ENCODE peak calls at places on chromosomes 2 and 18, in five cellular contexts. H is aorta, P is A549, S is DND-41, O is NT2/D1. R is an unnamed sample. For H3K4me1, the result is how much of the 10 kb centered on the place peaks cover.

GRCh38 chr2:221449406-221449805 is 122.7 kb downstream of the EPHA4 start:
- DNase-seq in H (no peak), S (no peak), O (no peak), P (no peak), R (no peak)

GRCh38 chr2:58107803-58108710 is 61.5 kb downstream of the VRK2 start:
- DNase-seq in P (peak), O (no peak), H (no peak), S (no peak), R (no peak)

GRCh38 chr2:64262068-64262467 is 117.8 kb upstream of the PELI1 start:
- DNase-seq in P (peak), O (no peak), S (no peak), H (no peak), R (no peak)

GRCh38 chr2:172623249-172623965 is 67.5 kb downstream of the PDK1 start:
- DNase-seq in O (no peak), P (no peak), H (no peak), S (no peak), R (no peak)

GRCh38 chr2:175755169-175755568 is 246.9 kb downstream of the LNPK start:
- DNase-seq in S (no peak), P (no peak), H (no peak), O (no peak), R (no peak)

GRCh38 chr2:120738786-120739771 is 3.4 kb downstream of the GLI2 start:
- DNase-seq in P (peak), H (no peak), S (no peak), O (no peak), R (peak)

GRCh38 chr2:138502253-138503086 is 900 bp downstream of the SPOPL start:
- DNase-seq in O (no peak), S (no peak), H (no peak), P (no peak), R (no peak)

GRCh38 chr18:47283476-47283875 is 32.0 kb upstream of the SKOR2 start:
- DNase-seq in O (no peak), S (no peak), P (peak), H (no peak), R (no peak)

GRCh38 chr18:31648966-31649429 is 35.4 kb downstream of the B4GALT6 start:
- DNase-seq in S (no peak), H (no peak), P (peak), O (no peak), R (no peak)

GRCh38 chr2:101697794-101698418 is 399 bp downstream of the MAP4K4 start:
- DNase-seq in P (no peak), O (no peak), H (no peak), S (peak), R (no peak)

GRCh38 chr2:234191819-234192407 is 141.4 kb downstream of the SPP2 start:
- DNase-seq in H (no peak), S (peak), P (peak), O (no peak), R (no peak)

GRCh38 chr2:227412877-227413276 is 25.1 kb upstream of the SCYGR1 start:
- DNase-seq in H (no peak), P (no peak), O (no peak), S (no peak), R (no peak)

GRCh38 chr2:159150208-159150607 is 136.3 kb downstream of the WDSUB1 start:
- DNase-seq in O (no peak), H (no peak), S (no peak), P (no peak), R (peak)
- H3K4me1 ChIP-seq in O (under half), H (under half), S (under half), P (under half), R (under half)

GRCh38 chr18:57772387-57772799 is 30.7 kb downstream of the ATP8B1 start:
- DNase-seq in H (no peak), S (no peak), P (peak), O (no peak), R (no peak)
- H3K4me1 ChIP-seq in H (under half), S (under half), P (half or more), O (under half), R (under half)

DNA sequence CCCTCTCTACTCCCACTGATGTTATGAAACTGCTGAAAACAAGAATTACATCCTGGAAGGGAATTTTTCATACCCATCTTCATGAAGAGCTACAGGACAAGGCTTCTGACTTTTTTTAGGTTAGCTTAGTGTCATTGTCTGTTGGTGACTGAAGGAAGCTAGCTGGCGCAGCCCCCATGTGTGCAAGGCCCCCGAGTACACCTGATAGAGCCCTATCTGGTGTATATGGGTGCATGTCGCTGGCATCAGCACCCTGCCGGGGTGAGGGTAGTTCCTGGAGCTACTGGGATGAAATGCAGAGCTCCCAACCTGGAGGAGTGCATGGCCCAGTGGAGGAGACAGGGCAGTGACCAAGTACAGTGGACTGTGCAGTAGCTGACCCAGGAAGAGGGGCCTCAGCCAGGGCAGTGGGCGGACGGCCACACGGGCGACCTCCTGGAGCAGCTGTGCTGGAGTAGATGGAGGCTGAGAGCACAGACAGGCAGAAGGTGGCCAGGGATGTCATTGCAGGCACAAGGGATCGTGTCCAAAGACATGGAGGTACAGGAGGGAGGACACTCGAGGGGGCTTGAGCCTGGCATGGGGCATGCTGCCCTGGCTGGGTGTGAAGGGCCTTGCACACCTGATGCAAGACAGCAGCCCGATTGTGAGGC is 12.1 kb downstream of the IMPA2 start:
- DNase-seq in O (no peak), P (no peak), S (no peak), H (peak), R (no peak)
- H3K4me1 ChIP-seq in O (under half), P (half or more), S (under half), H (under half), R (under half)

DNA sequence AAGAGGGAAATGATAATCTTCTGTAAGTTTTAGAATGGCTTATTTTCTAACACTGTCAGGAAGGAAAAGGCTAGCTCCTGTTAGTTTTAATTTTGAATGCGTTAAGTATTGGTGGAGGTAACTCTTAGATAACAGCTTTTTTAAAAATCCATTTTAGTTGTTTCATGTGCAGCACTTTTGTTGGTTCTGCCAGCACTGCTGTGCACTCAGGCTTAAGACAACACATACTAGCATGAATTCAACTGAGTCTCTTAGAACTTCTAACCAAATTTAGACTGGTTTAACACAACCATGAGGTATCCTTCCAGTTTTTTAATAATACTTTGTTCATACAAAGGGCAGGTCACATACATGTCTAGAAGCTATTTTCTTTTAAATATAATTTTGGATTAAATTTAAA is 42.4 kb downstream of the ACVR1 start:
- DNase-seq in O (no peak), P (no peak), H (no peak), S (no peak), R (no peak)
- H3K4me1 ChIP-seq in O (under half), P (under half), H (under half), S (under half), R (under half)

GRCh38 chr2:85319811-85320210 is 8.0 kb downstream of the TGOLN2 start:
- DNase-seq in H (no peak), P (no peak), O (no peak), S (no peak), R (no peak)

GRCh38 chr2:85314884-85315242 is 12.9 kb downstream of the TGOLN2 start:
- DNase-seq in S (no peak), O (no peak), P (no peak), H (no peak), R (no peak)

GRCh38 chr2:85323351-85323987 is 4.3 kb downstream of the TGOLN2 start:
- DNase-seq in P (no peak), H (no peak), S (no peak), O (no peak), R (no peak)

GRCh38 chr2:85318222-85319182 is 9.3 kb downstream of the TGOLN2 start:
- DNase-seq in H (no peak), P (no peak), O (no peak), S (no peak), R (no peak)
- H3K4me1 ChIP-seq in H (under half), P (under half), O (under half), S (under half), R (under half)

DNA sequence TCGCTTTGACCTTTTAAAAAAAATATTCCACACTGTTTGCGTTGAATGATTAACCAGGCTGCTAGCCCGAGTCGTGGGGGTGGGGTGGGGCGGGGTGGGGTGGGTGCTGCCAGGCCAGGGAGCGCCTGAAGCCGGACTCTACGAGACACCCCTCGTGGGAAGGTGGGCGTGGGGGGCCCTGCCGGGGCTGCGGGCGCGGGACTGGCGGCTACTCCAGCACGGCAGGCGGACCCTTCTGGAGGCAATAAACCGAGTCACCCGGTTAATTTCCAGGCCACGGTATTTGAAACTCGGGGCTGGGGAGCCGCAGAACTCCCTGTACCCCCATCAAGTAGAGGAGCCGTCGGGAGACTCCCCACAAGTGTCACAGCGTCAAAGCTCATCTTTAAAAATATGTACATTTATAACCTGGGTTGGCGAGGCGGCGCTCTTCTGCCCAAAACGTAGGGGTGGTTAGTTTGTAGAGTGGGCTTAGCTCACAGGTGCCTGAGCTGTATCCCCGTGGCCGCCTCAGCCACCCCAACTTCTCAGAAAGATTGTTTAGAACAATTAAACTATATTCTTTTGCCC is 1.2 kb downstream of the B3GNT2 start:
- DNase-seq in O (no peak), P (no peak), S (peak), H (no peak), R (peak)
- H3K4me1 ChIP-seq in O (under half), P (under half), S (half or more), H (under half), R (under half)

GRCh38 chr18:44514766-44515165 is 165.9 kb upstream of the SETBP1 start:
- DNase-seq in P (no peak), O (no peak), H (no peak), S (no peak), R (no peak)
- H3K4me1 ChIP-seq in P (under half), O (under half), H (under half), S (under half), R (under half)